ENCODE peak calls at places on chromosomes 7 and 10, in four cellular contexts. A is H1, O is HepG2, I is GM12878. S is an unnamed sample. For H3K4me1, the result is how much of the 10 kb centered on the place peaks cover.

GRCh38 chr7:55898287-55898686 is 11.0 kb downstream of the ZNF713 start:
- DNase-seq in A (no peak), O (no peak), I (no peak), S (no peak)

GRCh38 chr7:139571651-139572050 is 48.2 kb downstream of the CLEC2L start:
- DNase-seq in A (no peak), O (no peak), I (no peak), S (no peak)

GRCh38 chr7:36119005-36119711 is 33.9 kb upstream of the EEPD1 start:
- DNase-seq in A (no peak), O (peak), I (no peak), S (no peak)

GRCh38 chr10:62632071-62632809 is 172.3 kb upstream of the ADO start:
- DNase-seq in A (no peak), O (no peak), I (peak), S (no peak)

GRCh38 chr10:132107947-132108877 is 42.5 kb downstream of the JAKMIP3 start:
- DNase-seq in A (no peak), O (no peak), I (no peak), S (no peak)

GRCh38 chr7:155456772-155457543 is 971 bp upstream of the EN2 start:
- DNase-seq in A (peak), O (no peak), I (no peak), S (no peak)

GRCh38 chr10:131310054-131310903 is 1.2 kb downstream of the TCERG1L start:
- DNase-seq in A (no peak), O (no peak), I (no peak), S (no peak)

GRCh38 chr7:27159278-27160146 is 3.0 kb upstream of the HOXA7 start:
- DNase-seq in A (peak), O (no peak), I (no peak), S (no peak)

GRCh38 chr7:151006590-151007300 is 15.9 kb downstream of the NOS3 start:
- DNase-seq in A (no peak), O (no peak), I (no peak), S (no peak)

GRCh38 chr10:32139223-32140073 is 83.2 kb upstream of the KIF5B start:
- DNase-seq in A (peak), O (peak), I (no peak), S (peak)

GRCh38 chr7:4700577-4701235 is 18.6 kb downstream of the FOXK1 start:
- DNase-seq in A (no peak), O (no peak), I (no peak), S (no peak)

GRCh38 chr7:99949645-99950228 is 20.3 kb upstream of the GJC3 start:
- DNase-seq in A (no peak), O (peak), I (no peak), S (no peak)

GRCh38 chr10:21527634-21528451 is 2.4 kb upstream of the SKIDA1 start:
- DNase-seq in A (no peak), O (no peak), I (no peak), S (no peak)

GRCh38 chr7:50826371-50827172 is 43.9 kb upstream of the GRB10 start:
- DNase-seq in A (no peak), O (peak), I (no peak), S (no peak)

GRCh38 chr10:6009159-6009558 is 31.8 kb upstream of the IL15RA start:
- DNase-seq in A (no peak), O (no peak), I (no peak), S (no peak)

GRCh38 chr7:151402029-151402835 is 7.6 kb downstream of the WDR86 start:
- DNase-seq in A (no peak), O (no peak), I (no peak), S (no peak)

GRCh38 chr10:110492069-110492782 is 5.5 kb upstream of the DUSP5 start:
- DNase-seq in A (no peak), O (no peak), I (no peak), S (no peak)

GRCh38 chr10:48594371-48594770 is 10.5 kb downstream of the ARHGAP22 start:
- DNase-seq in A (no peak), O (no peak), I (no peak), S (no peak)

GRCh38 chr10:24360286-24361127 is 151.6 kb downstream of the KIAA1217 start:
- DNase-seq in A (peak), O (peak), I (no peak), S (peak)

GRCh38 chr7:19026888-19027287 is 90.5 kb downstream of the TWIST1 start:
- DNase-seq in A (no peak), O (no peak), I (no peak), S (no peak)

GRCh38 chr7:148831782-148832181 is 52.3 kb downstream of the EZH2 start:
- DNase-seq in A (no peak), O (no peak), I (no peak), S (no peak)

GRCh38 chr10:29694121-29694520 is 59.4 kb upstream of the SVIL start:
- DNase-seq in A (no peak), O (no peak), I (no peak), S (no peak)

GRCh38 chr7:102990642-102991041 is 77.8 kb downstream of the LRRC17 start:
- DNase-seq in A (no peak), O (no peak), I (no peak), S (no peak)

GRCh38 chr7:101635484-101635883 is 6.4 kb upstream of the MYL10 start:
- DNase-seq in A (no peak), O (no peak), I (no peak), S (no peak)

GRCh38 chr10:16384064-16384463 is 52.7 kb upstream of the PTER start:
- DNase-seq in A (no peak), O (no peak), I (no peak), S (no peak)

GRCh38 chr7:88243345-88243909 is 23.6 kb upstream of the SRI start:
- DNase-seq in A (peak), O (peak), I (peak), S (no peak)

GRCh38 chr10:116706281-116706680 is 36.1 kb downstream of the HSPA12A start:
- DNase-seq in A (no peak), O (no peak), I (no peak), S (no peak)

GRCh38 chr7:116271980-116272886 is 61.9 kb downstream of the TES start:
- DNase-seq in A (no peak), O (no peak), I (no peak), S (no peak)

GRCh38 chr7:112069879-112070321 is 136.3 kb downstream of the DOCK4 start:
- DNase-seq in A (no peak), O (no peak), I (no peak), S (no peak)

GRCh38 chr10:52297727-52298126 is 16.4 kb upstream of the DKK1 start:
- DNase-seq in A (no peak), O (no peak), I (no peak), S (no peak)

GRCh38 chr7:92808006-92808405 is 28.4 kb downstream of the CDK6 start:
- DNase-seq in A (no peak), O (no peak), I (no peak), S (no peak)

GRCh38 chr10:35526775-35527174 is 78.4 kb upstream of the GJD4 start:
- DNase-seq in A (no peak), O (no peak), I (no peak), S (no peak)
- H3K4me1 ChIP-seq in A (under half), O (under half), I (under half), S (under half)

GRCh38 chr10:71015674-71016073 is 127.3 kb upstream of the PCBD1 start:
- DNase-seq in A (no peak), O (no peak), I (no peak), S (no peak)
- TF ChIP-seq SUZ12 in A (no peak), O (no peak), I (no peak), S (no peak)

GRCh38 chr7:133693281-133693680 is 433.9 kb upstream of the LRGUK start:
- DNase-seq in A (no peak), O (no peak), I (no peak), S (no peak)

GRCh38 chr7:133691727-133692450 is 435.3 kb upstream of the LRGUK start:
- DNase-seq in A (no peak), O (no peak), I (no peak), S (no peak)

GRCh38 chr7:133690740-133691139 is 436.4 kb upstream of the LRGUK start:
- DNase-seq in A (no peak), O (no peak), I (no peak), S (no peak)

GRCh38 chr7:133683182-133683454 is 430.2 kb downstream of the EXOC4 start:
- DNase-seq in A (no peak), O (no peak), I (no peak), S (no peak)

DNA sequence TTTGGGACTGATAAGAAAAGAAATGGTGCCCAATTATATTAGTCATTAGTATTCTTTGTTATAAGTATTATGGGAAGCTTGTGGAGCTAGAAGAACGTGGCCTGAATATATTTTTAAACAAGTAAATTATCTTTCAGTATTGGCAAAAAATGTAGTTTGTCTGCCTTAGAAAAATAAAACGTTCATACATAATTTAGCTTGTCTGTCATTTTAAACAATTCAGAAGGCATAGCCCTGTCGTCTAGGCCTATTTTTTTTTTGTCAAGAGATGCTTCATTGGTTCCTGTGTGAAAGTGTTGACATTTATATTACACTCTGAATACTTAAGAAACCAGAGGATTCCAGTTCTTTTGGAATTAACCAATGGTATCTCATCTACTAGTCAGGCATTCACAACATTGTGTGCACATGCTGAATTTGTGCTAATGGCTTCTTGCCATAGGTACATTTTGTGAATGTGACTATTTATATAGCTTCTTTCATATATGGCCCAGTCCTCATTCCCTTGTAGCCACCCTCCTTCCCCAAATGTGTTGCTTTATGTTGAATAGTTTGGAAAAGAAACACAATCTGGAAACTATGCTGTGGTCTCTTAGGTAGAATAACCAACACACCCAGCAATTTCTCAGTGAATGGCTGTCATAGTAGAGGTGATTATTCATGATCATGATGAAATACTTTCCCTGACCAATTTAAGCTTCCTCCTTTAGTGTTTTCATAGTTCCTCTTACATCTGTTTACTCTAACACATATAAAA is 435.8 kb downstream of the EXOC4 start:
- DNase-seq in A (no peak), O (no peak), I (no peak), S (no peak)
- TF ChIP-seq YY1 in A (no peak), O (no peak), I (no peak), S (no peak)

DNA sequence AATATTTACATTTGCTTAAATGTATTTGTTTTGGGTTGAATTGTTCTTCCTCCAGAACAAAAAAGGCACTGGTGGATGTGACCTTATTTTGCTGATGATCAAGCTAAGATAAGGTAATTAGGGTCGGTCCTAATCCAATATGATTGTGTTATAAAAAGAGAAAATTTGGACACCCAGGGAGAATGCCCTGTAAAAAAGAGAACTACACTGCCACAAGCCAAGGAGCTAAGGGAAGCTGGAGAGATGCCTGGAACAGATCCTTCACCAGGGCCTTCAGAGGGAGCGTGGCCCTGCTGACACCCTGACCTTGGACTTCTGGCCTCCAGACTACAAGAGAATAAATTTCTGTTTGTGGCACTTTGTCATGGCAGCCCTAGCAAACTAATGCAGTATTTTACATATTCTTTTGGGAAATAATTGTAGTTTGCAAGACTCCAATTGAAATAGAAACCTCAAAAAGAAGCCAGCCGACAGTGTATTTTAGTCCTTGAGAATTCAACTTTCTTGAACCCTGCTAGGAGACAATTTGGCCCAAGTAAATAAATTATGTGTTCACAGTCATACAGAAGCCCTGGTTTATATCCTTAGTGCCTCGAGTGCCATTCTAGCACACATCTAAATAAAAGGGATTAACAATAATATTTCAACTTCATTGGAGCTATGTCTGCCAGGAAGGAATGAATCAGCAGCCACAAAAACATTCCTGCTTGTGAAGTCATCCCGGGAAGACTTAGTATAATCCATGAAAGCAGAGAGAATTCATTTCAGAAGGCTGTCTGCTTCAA is 164.6 kb downstream of the PKD1L1 start:
- DNase-seq in A (no peak), O (peak), I (no peak), S (no peak)
- H3K4me1 ChIP-seq in A (under half), O (half or more), I (under half), S (under half)

DNA sequence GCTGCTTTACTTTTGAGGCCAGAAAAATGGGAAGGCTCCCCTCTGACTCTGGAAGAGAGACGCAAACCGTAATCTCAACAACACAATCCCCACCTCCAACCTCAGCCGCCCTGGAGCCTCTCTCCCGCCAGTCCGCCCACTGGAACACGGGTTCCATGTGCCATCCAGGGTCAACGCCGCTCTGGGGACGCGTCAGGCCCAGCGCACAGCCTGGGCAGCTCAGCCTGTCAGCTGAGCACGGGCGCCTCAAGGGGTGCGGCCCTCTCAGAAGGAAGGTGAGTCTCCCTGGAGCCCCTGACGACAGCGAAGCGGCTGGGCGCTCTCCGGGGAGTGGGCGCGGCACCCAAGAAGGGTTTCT is 1.2 kb upstream of the SLC18A3 start:
- DNase-seq in A (no peak), O (no peak), I (no peak), S (no peak)
- TF ChIP-seq SUZ12 in A (peak), O (no peak), I (no peak), S (no peak)

DNA sequence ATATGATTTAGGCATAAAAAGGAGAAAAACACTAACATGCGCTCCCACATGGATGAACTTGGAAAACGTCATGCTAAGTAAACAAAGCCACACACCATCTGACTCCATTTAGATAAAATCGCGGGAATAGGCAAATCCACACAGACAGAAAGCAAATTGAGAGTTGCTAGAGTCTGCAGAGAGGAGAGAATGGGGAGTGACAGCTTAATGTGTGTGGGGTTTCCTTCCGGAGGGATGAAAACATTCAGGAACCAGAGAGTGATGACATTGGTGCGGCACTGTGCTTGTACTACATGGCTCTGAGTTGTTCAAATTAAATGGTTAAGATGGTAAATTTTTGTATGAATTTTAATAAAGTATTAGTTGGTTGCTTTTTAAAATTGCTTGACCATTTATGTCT is 482.9 kb upstream of the AKR1E2 start:
- DNase-seq in A (no peak), O (no peak), I (no peak), S (no peak)
- TF ChIP-seq YY1 in A (no peak), O (no peak), I (no peak), S (no peak)

GRCh38 chr7:6536899-6537298 is 14.4 kb downstream of the GRID2IP start:
- DNase-seq in A (peak), O (no peak), I (no peak), S (peak)

GRCh38 chr7:6545398-6546126 is 5.7 kb downstream of the GRID2IP start:
- DNase-seq in A (no peak), O (no peak), I (no peak), S (no peak)

GRCh38 chr7:6547400-6547799 is 3.9 kb downstream of the GRID2IP start:
- DNase-seq in A (no peak), O (no peak), I (no peak), S (no peak)

GRCh38 chr7:6546852-6547251 is 4.4 kb downstream of the GRID2IP start:
- DNase-seq in A (peak), O (no peak), I (no peak), S (no peak)

GRCh38 chr7:6542368-6542767 is 8.9 kb downstream of the GRID2IP start:
- DNase-seq in A (no peak), O (no peak), I (no peak), S (no peak)
- H3K4me1 ChIP-seq in A (under half), O (under half), I (under half), S (under half)

S was measured in NT2/D1.